ENCODE peak calls at places on chromosomes 6 and 20, in eight cellular contexts. One of them, this sample, is unnamed.
A peak's percentile ranks its signal among the peaks of the same experiment; 100 is the strongest.

GRCh38 chr6:166354143-166354542 is 11.8 kb upstream of the SFT2D1 start:
- DNase-seq in SK-N-SH: no peak
- DNase-seq in glutamatergic neuron: no peak
- DNase-seq in endothelial cell: no peak
- DNase-seq in H9: no peak
- DNase-seq in HepG2: no peak
- DNase-seq in astrocyte of the spinal cord: no peak
- DNase-seq in lower lobe of right lung: no peak
- DNase-seq in this sample: no peak

GRCh38 chr20:53124803-53125202 is 152.6 kb downstream of the TSHZ2 start:
- DNase-seq in lower lobe of right lung: no peak
- DNase-seq in glutamatergic neuron: no peak
- DNase-seq in HepG2: no peak
- DNase-seq in H9: no peak
- DNase-seq in endothelial cell: no peak
- DNase-seq in SK-N-SH: no peak
- DNase-seq in astrocyte of the spinal cord: no peak
- DNase-seq in this sample: no peak

GRCh38 chr6:163427498-163428254 is 13.2 kb downstream of the QKI start:
- DNase-seq in endothelial cell: no peak
- DNase-seq in lower lobe of right lung: no peak
- DNase-seq in astrocyte of the spinal cord: peak; percentile 86
- DNase-seq in glutamatergic neuron: no peak
- DNase-seq in H9: no peak
- DNase-seq in HepG2: peak; percentile 61
- DNase-seq in SK-N-SH: no peak
- DNase-seq in this sample: no peak

GRCh38 chr20:46276531-46276930 is 31.8 kb downstream of the CDH22 start:
- DNase-seq in glutamatergic neuron: no peak
- DNase-seq in lower lobe of right lung: no peak
- DNase-seq in endothelial cell: no peak
- DNase-seq in SK-N-SH: no peak
- DNase-seq in astrocyte of the spinal cord: no peak
- DNase-seq in HepG2: no peak
- DNase-seq in H9: no peak
- DNase-seq in this sample: no peak

GRCh38 chr20:34553366-34553867 is 5.1 kb upstream of the MAP1LC3A start:
- DNase-seq in glutamatergic neuron: no peak
- DNase-seq in HepG2: no peak
- DNase-seq in SK-N-SH: no peak
- DNase-seq in lower lobe of right lung: peak; percentile 41
- DNase-seq in astrocyte of the spinal cord: no peak
- DNase-seq in endothelial cell: no peak
- DNase-seq in H9: no peak
- DNase-seq in this sample: no peak

GRCh38 chr6:144559865-144560603 is 274.9 kb downstream of the UTRN start:
- DNase-seq in H9: no peak
- DNase-seq in lower lobe of right lung: no peak
- DNase-seq in HepG2: peak; percentile 35
- DNase-seq in endothelial cell: no peak
- DNase-seq in astrocyte of the spinal cord: peak; percentile 24
- DNase-seq in SK-N-SH: peak; percentile 21
- DNase-seq in glutamatergic neuron: no peak
- DNase-seq in this sample: no peak

GRCh38 chr6:72621243-72622093 is at the start of gene KCNQ5:
- DNase-seq in endothelial cell: peak; percentile 14
- DNase-seq in astrocyte of the spinal cord: peak; percentile 24
- DNase-seq in lower lobe of right lung: peak; percentile 46
- DNase-seq in H9: peak; percentile 71
- DNase-seq in SK-N-SH: peak; percentile 49
- DNase-seq in glutamatergic neuron: peak; percentile 33
- DNase-seq in HepG2: no peak
- DNase-seq in this sample: peak; percentile 73

GRCh38 chr6:17099401-17100059 is 2.3 kb upstream of the STMND1 start:
- DNase-seq in astrocyte of the spinal cord: no peak
- DNase-seq in lower lobe of right lung: no peak
- DNase-seq in glutamatergic neuron: no peak
- DNase-seq in H9: no peak
- DNase-seq in endothelial cell: no peak
- DNase-seq in SK-N-SH: no peak
- DNase-seq in HepG2: no peak
- DNase-seq in this sample: no peak

GRCh38 chr20:17644451-17644850 is 37.6 kb downstream of the RRBP1 start:
- DNase-seq in SK-N-SH: no peak
- DNase-seq in endothelial cell: no peak
- DNase-seq in HepG2: no peak
- DNase-seq in lower lobe of right lung: peak; percentile 47
- DNase-seq in glutamatergic neuron: no peak
- DNase-seq in H9: no peak
- DNase-seq in astrocyte of the spinal cord: no peak
- DNase-seq in this sample: no peak

GRCh38 chr20:37839432-37839827 is 63.5 kb upstream of the VSTM2L start:
- DNase-seq in SK-N-SH: no peak
- DNase-seq in astrocyte of the spinal cord: no peak
- DNase-seq in HepG2: no peak
- DNase-seq in glutamatergic neuron: no peak
- DNase-seq in lower lobe of right lung: no peak
- DNase-seq in endothelial cell: no peak
- DNase-seq in H9: no peak
- DNase-seq in this sample: no peak

GRCh38 chr6:157989541-157990289 is 8.1 kb downstream of the SYNJ2 start:
- DNase-seq in HepG2: no peak
- DNase-seq in astrocyte of the spinal cord: peak; percentile 76
- DNase-seq in endothelial cell: no peak
- DNase-seq in lower lobe of right lung: peak; percentile 59
- DNase-seq in H9: no peak
- DNase-seq in SK-N-SH: peak; percentile 79
- DNase-seq in glutamatergic neuron: no peak
- DNase-seq in this sample: no peak

GRCh38 chr6:163390770-163391169 is 23.7 kb upstream of the QKI start:
- DNase-seq in H9: no peak
- DNase-seq in endothelial cell: no peak
- DNase-seq in SK-N-SH: no peak
- DNase-seq in astrocyte of the spinal cord: no peak
- DNase-seq in glutamatergic neuron: no peak
- DNase-seq in lower lobe of right lung: no peak
- DNase-seq in HepG2: no peak
- DNase-seq in this sample: no peak

GRCh38 chr20:49344975-49345374 is 67.1 kb upstream of the ZNFX1 start:
- DNase-seq in SK-N-SH: peak; percentile 39
- DNase-seq in endothelial cell: no peak
- DNase-seq in H9: no peak
- DNase-seq in astrocyte of the spinal cord: peak; percentile 88
- DNase-seq in glutamatergic neuron: no peak
- DNase-seq in lower lobe of right lung: no peak
- DNase-seq in HepG2: no peak
- DNase-seq in this sample: no peak

GRCh38 chr6:45002390-45002789 is 325.7 kb upstream of the RUNX2 start:
- DNase-seq in HepG2: no peak
- DNase-seq in SK-N-SH: no peak
- DNase-seq in endothelial cell: no peak
- DNase-seq in astrocyte of the spinal cord: no peak
- DNase-seq in glutamatergic neuron: no peak
- DNase-seq in lower lobe of right lung: no peak
- DNase-seq in H9: no peak
- DNase-seq in this sample: no peak

GRCh38 chr6:105482227-105482839 is 79.5 kb upstream of the PREP start:
- DNase-seq in lower lobe of right lung: no peak
- DNase-seq in endothelial cell: no peak
- DNase-seq in glutamatergic neuron: no peak
- DNase-seq in HepG2: no peak
- DNase-seq in SK-N-SH: no peak
- DNase-seq in H9: no peak
- DNase-seq in astrocyte of the spinal cord: peak; percentile 68
- DNase-seq in this sample: no peak

GRCh38 chr20:44029848-44030230 is 115.2 kb downstream of the TOX2 start:
- DNase-seq in lower lobe of right lung: no peak
- DNase-seq in H9: no peak
- DNase-seq in glutamatergic neuron: no peak
- DNase-seq in SK-N-SH: no peak
- DNase-seq in endothelial cell: no peak
- DNase-seq in astrocyte of the spinal cord: no peak
- DNase-seq in HepG2: no peak
- DNase-seq in this sample: no peak

GRCh38 chr6:124974770-124975377 is 12.6 kb downstream of the RNF217 start:
- DNase-seq in H9: no peak
- DNase-seq in HepG2: no peak
- DNase-seq in glutamatergic neuron: no peak
- DNase-seq in astrocyte of the spinal cord: no peak
- DNase-seq in lower lobe of right lung: no peak
- DNase-seq in endothelial cell: no peak
- DNase-seq in SK-N-SH: no peak
- DNase-seq in this sample: no peak

GRCh38 chr6:99434702-99435530 is 9.8 kb upstream of the PNISR start:
- DNase-seq in HepG2: peak; percentile 23
- DNase-seq in H9: no peak
- DNase-seq in SK-N-SH: peak; percentile 15
- DNase-seq in glutamatergic neuron: no peak
- DNase-seq in astrocyte of the spinal cord: peak; percentile 54
- DNase-seq in endothelial cell: no peak
- DNase-seq in lower lobe of right lung: no peak
- DNase-seq in this sample: peak; percentile 20

GRCh38 chr20:51938557-51939324 is 136.4 kb upstream of the SALL4 start:
- DNase-seq in H9: no peak
- DNase-seq in astrocyte of the spinal cord: no peak
- DNase-seq in endothelial cell: no peak
- DNase-seq in lower lobe of right lung: no peak
- DNase-seq in SK-N-SH: no peak
- DNase-seq in HepG2: no peak
- DNase-seq in glutamatergic neuron: no peak
- DNase-seq in this sample: no peak

DNA sequence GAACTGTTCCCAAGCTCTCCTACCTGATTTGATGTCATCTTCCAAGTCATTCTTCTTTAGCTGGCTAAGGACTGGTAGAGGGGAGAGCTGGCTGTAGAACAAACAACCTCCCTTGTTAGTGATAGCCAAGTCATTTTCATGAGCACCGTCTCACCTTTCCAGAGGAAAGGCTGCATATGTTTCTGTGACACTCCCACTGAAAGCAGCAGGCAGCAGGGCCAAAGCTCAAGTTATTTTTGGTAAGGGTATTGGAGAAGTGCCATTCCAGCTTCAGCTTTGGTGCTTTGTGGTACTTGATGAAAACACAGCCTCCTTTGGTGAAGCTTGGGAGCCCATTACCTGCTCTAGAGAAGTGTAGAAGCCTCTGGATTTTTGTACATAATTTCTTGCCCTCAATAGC is 5.4 kb upstream of the DOK5 start:
- DNase-seq in endothelial cell: no peak
- DNase-seq in SK-N-SH: no peak
- DNase-seq in astrocyte of the spinal cord: no peak
- DNase-seq in glutamatergic neuron: no peak
- DNase-seq in lower lobe of right lung: no peak
- DNase-seq in HepG2: no peak
- DNase-seq in H9: no peak
- DNase-seq in this sample: no peak
- TF ChIP-seq CTCF in endothelial cell: no peak
- TF ChIP-seq CTCF in SK-N-SH: no peak
- TF ChIP-seq CTCF in astrocyte of the spinal cord: no peak
- TF ChIP-seq CTCF in glutamatergic neuron: no peak
- TF ChIP-seq CTCF in lower lobe of right lung: no peak
- TF ChIP-seq CTCF in HepG2: no peak
- TF ChIP-seq CTCF in H9: no peak
- TF ChIP-seq CTCF in this sample: no peak

DNA sequence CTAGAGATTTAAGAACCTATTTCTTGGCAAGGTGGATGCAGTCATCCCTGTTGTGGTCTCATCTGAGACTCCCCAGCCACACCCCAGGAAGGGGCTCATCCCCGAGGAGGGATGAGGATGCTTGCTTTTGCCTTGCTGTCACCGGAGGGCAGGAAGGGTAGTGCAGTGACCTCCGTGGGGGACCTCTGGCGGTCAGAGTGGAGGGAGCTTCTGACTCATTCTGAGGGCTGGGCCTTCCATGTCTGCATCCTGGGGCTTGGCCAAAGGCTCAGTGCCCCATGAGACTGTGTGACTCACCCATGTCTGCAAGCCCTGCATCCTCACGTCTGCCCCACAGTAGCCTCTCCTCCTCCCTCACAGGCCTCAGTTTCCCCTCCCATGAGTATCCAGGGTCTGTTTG is 38.7 kb downstream of the UQCC2 start:
- DNase-seq in H9: peak; percentile 69
- DNase-seq in SK-N-SH: peak; percentile 65
- DNase-seq in endothelial cell: no peak
- DNase-seq in lower lobe of right lung: no peak
- DNase-seq in HepG2: peak; percentile 78
- DNase-seq in astrocyte of the spinal cord: peak; percentile 95
- DNase-seq in glutamatergic neuron: no peak
- DNase-seq in this sample: peak; percentile 64
- TF ChIP-seq CTCF in H9: peak; percentile 52
- TF ChIP-seq CTCF in SK-N-SH: peak; percentile 71
- TF ChIP-seq CTCF in endothelial cell: no peak
- TF ChIP-seq CTCF in lower lobe of right lung: peak; percentile 44
- TF ChIP-seq CTCF in HepG2: peak; percentile 81
- TF ChIP-seq CTCF in astrocyte of the spinal cord: peak; percentile 64
- TF ChIP-seq CTCF in glutamatergic neuron: no peak
- TF ChIP-seq CTCF in this sample: peak; percentile 13

DNA sequence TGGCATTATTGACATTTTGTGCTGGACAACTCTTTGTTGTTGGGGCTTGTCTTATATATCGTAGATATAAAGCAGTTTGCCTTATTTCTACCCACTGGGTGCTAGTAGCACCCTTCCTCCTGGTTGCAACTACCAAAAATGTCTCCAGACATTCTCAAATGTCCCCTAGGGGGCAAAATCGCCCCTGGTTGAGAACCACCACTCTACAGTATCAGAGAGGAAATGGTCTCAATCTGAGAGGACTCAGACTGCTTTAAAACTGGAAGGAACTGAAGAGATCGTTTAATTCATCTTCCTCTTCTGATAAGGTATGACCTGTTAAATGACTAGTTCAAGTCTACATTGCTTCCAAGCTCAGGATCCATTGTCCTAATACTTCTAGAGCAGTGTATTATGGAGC is 14.9 kb downstream of the SH3BGRL2 start:
- DNase-seq in H9: peak; percentile 41
- DNase-seq in HepG2: no peak
- DNase-seq in astrocyte of the spinal cord: no peak
- DNase-seq in endothelial cell: peak; percentile 17
- DNase-seq in glutamatergic neuron: no peak
- DNase-seq in SK-N-SH: no peak
- DNase-seq in lower lobe of right lung: no peak
- DNase-seq in this sample: no peak
- TF ChIP-seq CTCF in H9: peak; percentile 69
- TF ChIP-seq CTCF in HepG2: peak; percentile 28
- TF ChIP-seq CTCF in astrocyte of the spinal cord: no peak
- TF ChIP-seq CTCF in endothelial cell: peak; percentile 19
- TF ChIP-seq CTCF in glutamatergic neuron: no peak
- TF ChIP-seq CTCF in SK-N-SH: no peak
- TF ChIP-seq CTCF in lower lobe of right lung: peak; percentile 13
- TF ChIP-seq CTCF in this sample: no peak

GRCh38 chr6:119539066-119539746 is 189.6 kb upstream of the MAN1A1 start:
- DNase-seq in H9: no peak
- DNase-seq in endothelial cell: no peak
- DNase-seq in SK-N-SH: no peak
- DNase-seq in HepG2: no peak
- DNase-seq in glutamatergic neuron: no peak
- DNase-seq in lower lobe of right lung: no peak
- DNase-seq in astrocyte of the spinal cord: no peak
- DNase-seq in this sample: no peak
- TF ChIP-seq CTCF in H9: no peak
- TF ChIP-seq CTCF in endothelial cell: no peak
- TF ChIP-seq CTCF in SK-N-SH: no peak
- TF ChIP-seq CTCF in HepG2: peak; percentile 18
- TF ChIP-seq CTCF in glutamatergic neuron: no peak
- TF ChIP-seq CTCF in lower lobe of right lung: no peak
- TF ChIP-seq CTCF in astrocyte of the spinal cord: no peak
- TF ChIP-seq CTCF in this sample: no peak